ENCODE peak calls at places on chromosome 2, in nine cellular contexts. I, Z, U, D, V, H, K, F and T are unnamed samples.

GRCh38 chr2:106982350-106982749 is 96.4 kb upstream of the ST6GAL2 start:
- DNase-seq in U (no peak), H (no peak), K (no peak), I (no peak), Z (no peak), F (peak), D (no peak), V (peak), T (no peak)

GRCh38 chr2:96539215-96539920 is 2.8 kb downstream of the ARID5A start:
- DNase-seq in H (no peak), U (no peak), I (no peak), V (no peak), F (no peak), K (no peak), D (no peak), Z (no peak), T (no peak)

GRCh38 chr2:71521436-71521950 is 68.1 kb downstream of the DYSF start:
- DNase-seq in H (no peak), D (no peak), K (peak), Z (no peak), I (no peak), U (no peak), F (no peak), V (no peak), T (no peak)

GRCh38 chr2:51717318-51717717 is 685.4 kb upstream of the NRXN1 start:
- DNase-seq in K (no peak), I (no peak), Z (peak), V (peak), F (peak), H (no peak), U (no peak), D (no peak), T (no peak)

GRCh38 chr2:97740590-97741182 is 27.3 kb downstream of the ZAP70 start:
- DNase-seq in F (peak), H (peak), V (peak), K (no peak), Z (no peak), U (peak), I (no peak), D (peak), T (peak)

GRCh38 chr2:30714811-30715709 is 92.2 kb downstream of the CAPN13 start:
- DNase-seq in H (peak), K (peak), U (peak), V (no peak), Z (no peak), F (no peak), D (no peak), I (no peak), T (peak)

GRCh38 chr2:46649004-46649403 is 169.6 kb downstream of the TMEM247 start:
- DNase-seq in F (no peak), D (no peak), V (no peak), I (no peak), H (no peak), U (no peak), Z (no peak), K (no peak), T (no peak)

GRCh38 chr2:147345246-147345645 is 499.6 kb upstream of the ACVR2A start:
- DNase-seq in I (no peak), Z (no peak), K (no peak), F (peak), H (no peak), V (no peak), D (no peak), U (no peak), T (no peak)

GRCh38 chr2:240602266-240603050 is 15.9 kb downstream of the CAPN10 start:
- DNase-seq in V (no peak), K (peak), Z (no peak), F (no peak), H (no peak), U (no peak), I (peak), D (no peak), T (no peak)

GRCh38 chr2:145744541-145745386 is 1224.8 kb upstream of the ZEB2 start:
- DNase-seq in Z (peak), K (no peak), U (no peak), V (peak), I (no peak), D (no peak), F (peak), H (no peak), T (no peak)

GRCh38 chr2:165700511-165700910 is 93.5 kb downstream of the GALNT3 start:
- DNase-seq in H (peak), F (no peak), V (no peak), Z (no peak), K (no peak), I (no peak), U (no peak), D (peak), T (no peak)

GRCh38 chr2:224668123-224668909 is 47.8 kb downstream of the CCDC195 start:
- DNase-seq in K (no peak), H (no peak), V (no peak), Z (no peak), D (no peak), I (no peak), U (no peak), F (no peak), T (no peak)

GRCh38 chr2:113901943-113902342 is 12.1 kb downstream of the ACTR3 start:
- DNase-seq in I (no peak), V (no peak), Z (no peak), F (no peak), D (no peak), H (no peak), U (no peak), K (no peak), T (no peak)

GRCh38 chr2:199992296-199992695 is 36.9 kb downstream of the MAIP1 start:
- DNase-seq in D (no peak), U (no peak), I (no peak), Z (no peak), V (no peak), F (no peak), H (no peak), K (no peak), T (no peak)

GRCh38 chr2:164739966-164740365 is 101.7 kb downstream of the COBLL1 start:
- DNase-seq in D (no peak), F (peak), Z (peak), I (no peak), H (no peak), V (peak), K (no peak), U (no peak), T (no peak)

GRCh38 chr2:237492137-237492890 is 5.3 kb downstream of the MLPH start:
- DNase-seq in I (no peak), Z (no peak), F (no peak), K (no peak), D (no peak), H (no peak), U (no peak), V (no peak), T (no peak)

GRCh38 chr2:109351164-109351756 is 222.3 kb downstream of the SH3RF3 start:
- DNase-seq in D (no peak), U (no peak), Z (no peak), I (peak), H (no peak), V (peak), F (peak), K (peak), T (no peak)

GRCh38 chr2:19480664-19481063 is 122.2 kb upstream of the OSR1 start:
- DNase-seq in H (no peak), I (no peak), V (no peak), D (no peak), U (no peak), F (no peak), Z (no peak), K (peak), T (no peak)

GRCh38 chr2:200306719-200306968 is 151 bp downstream of the SPATS2L start:
- DNase-seq in K (no peak), U (no peak), D (no peak), V (no peak), H (no peak), I (no peak), F (no peak), Z (no peak), T (no peak)

GRCh38 chr2:196846295-196846694 is 37.1 kb upstream of the C2orf66 start:
- DNase-seq in V (no peak), F (no peak), K (no peak), I (no peak), Z (no peak), U (no peak), D (no peak), H (no peak), T (no peak)

GRCh38 chr2:86073225-86073624 is 32.5 kb downstream of the POLR1A start:
- DNase-seq in U (no peak), K (no peak), V (no peak), F (no peak), H (no peak), Z (no peak), I (no peak), D (no peak), T (no peak)

GRCh38 chr2:148599112-148599991 is 45.2 kb upstream of the EPC2 start:
- DNase-seq in D (no peak), U (no peak), Z (no peak), H (no peak), V (no peak), K (no peak), F (no peak), I (no peak), T (no peak)

GRCh38 chr2:16284941-16285625 is 344.7 kb downstream of the MYCN start:
- DNase-seq in F (no peak), D (no peak), U (no peak), V (no peak), K (no peak), H (no peak), I (no peak), Z (no peak), T (no peak)

GRCh38 chr2:237291138-237291792 is 122.7 kb downstream of the COL6A3 start:
- DNase-seq in U (peak), F (peak), K (peak), V (peak), Z (peak), D (no peak), I (peak), H (no peak), T (peak)

GRCh38 chr2:33412920-33413319 is 63.5 kb upstream of the RASGRP3 start:
- DNase-seq in Z (no peak), V (peak), I (no peak), K (no peak), D (no peak), U (no peak), F (peak), H (no peak), T (no peak)

GRCh38 chr2:199485732-199486335 is 28.1 kb upstream of the SATB2 start:
- DNase-seq in I (peak), U (peak), Z (no peak), V (peak), K (no peak), F (peak), H (peak), D (peak), T (no peak)

GRCh38 chr2:393711-394696 is 106.1 kb upstream of the ALKAL2 start:
- DNase-seq in I (no peak), U (no peak), H (no peak), K (no peak), D (no peak), F (no peak), V (no peak), Z (peak), T (no peak)

GRCh38 chr2:113216891-113217454 is 43.2 kb downstream of the PSD4 start:
- DNase-seq in V (no peak), D (no peak), I (no peak), F (no peak), U (no peak), H (no peak), K (no peak), Z (no peak), T (no peak)

GRCh38 chr2:215531284-215531683 is 95.4 kb upstream of the FN1 start:
- DNase-seq in F (peak), Z (no peak), K (no peak), H (no peak), D (no peak), U (no peak), V (peak), I (no peak), T (no peak)

GRCh38 chr2:45591073-45591472 is 20.0 kb downstream of the SRBD1 start:
- DNase-seq in H (no peak), Z (no peak), I (no peak), V (peak), K (no peak), U (no peak), F (peak), D (no peak), T (no peak)

GRCh38 chr2:46210063-46210462 is 87.1 kb upstream of the EPAS1 start:
- DNase-seq in F (no peak), K (no peak), D (no peak), I (no peak), H (no peak), U (no peak), V (no peak), Z (no peak), T (no peak)

GRCh38 chr2:177282101-177282573 is 17.6 kb upstream of the NFE2L2 start:
- DNase-seq in Z (no peak), D (no peak), K (no peak), V (peak), H (no peak), F (peak), I (no peak), U (no peak), T (no peak)

GRCh38 chr2:54065411-54065810 is 50.0 kb upstream of the ACYP2 start:
- DNase-seq in Z (peak), F (peak), D (no peak), K (no peak), V (peak), I (no peak), U (no peak), H (no peak), T (no peak)

GRCh38 chr2:27765621-27766286 is 5.8 kb upstream of the MRPL33 start:
- DNase-seq in K (peak), I (peak), F (no peak), Z (no peak), U (no peak), D (no peak), H (no peak), V (no peak), T (no peak)

GRCh38 chr2:62485780-62486765 is 19.9 kb downstream of the TMEM17 start:
- DNase-seq in I (no peak), F (peak), Z (no peak), H (no peak), K (no peak), V (peak), U (no peak), D (no peak), T (no peak)

GRCh38 chr2:86396304-86396785 is 44.8 kb upstream of the KDM3A start:
- DNase-seq in D (no peak), Z (no peak), K (no peak), F (peak), H (no peak), I (peak), U (no peak), V (peak), T (no peak)

GRCh38 chr2:71908798-71909197 is 238.9 kb downstream of the CYP26B1 start:
- DNase-seq in Z (no peak), D (no peak), H (no peak), K (no peak), F (no peak), I (no peak), V (no peak), U (no peak), T (no peak)

GRCh38 chr2:154591294-154591693 is 107.2 kb upstream of the KCNJ3 start:
- DNase-seq in Z (no peak), U (no peak), I (no peak), V (no peak), F (no peak), K (no peak), D (no peak), H (no peak), T (no peak)

GRCh38 chr2:113251118-113251517 is 27.6 kb downstream of the PAX8 start:
- DNase-seq in I (no peak), F (no peak), Z (no peak), U (no peak), K (no peak), V (no peak), H (no peak), D (no peak), T (no peak)

GRCh38 chr2:230865766-230866703 is 1.3 kb downstream of the ITM2C start:
- DNase-seq in I (no peak), D (no peak), H (peak), F (no peak), Z (no peak), K (no peak), U (peak), V (no peak), T (no peak)
- TF ChIP-seq CTCF in I (no peak), D (no peak), H (no peak), F (no peak), Z (peak), K (no peak), U (no peak), V (no peak), T (peak)

GRCh38 chr2:230158468-230158867 is 61.3 kb downstream of the SP110 start:
- DNase-seq in K (no peak), Z (no peak), D (no peak), F (no peak), V (no peak), U (no peak), H (no peak), I (no peak), T (no peak)

GRCh38 chr2:230157300-230157699 is 62.5 kb downstream of the SP110 start:
- DNase-seq in D (no peak), Z (no peak), V (no peak), H (no peak), U (no peak), I (no peak), F (no peak), K (no peak), T (no peak)

GRCh38 chr2:230162981-230163380 is 56.8 kb downstream of the SP110 start:
- DNase-seq in Z (no peak), U (no peak), D (no peak), I (no peak), F (peak), K (no peak), V (no peak), H (no peak), T (no peak)

GRCh38 chr2:230161180-230161579 is 58.6 kb downstream of the SP110 start:
- DNase-seq in D (no peak), I (no peak), Z (no peak), U (no peak), V (peak), K (no peak), H (no peak), F (peak), T (no peak)

DNA sequence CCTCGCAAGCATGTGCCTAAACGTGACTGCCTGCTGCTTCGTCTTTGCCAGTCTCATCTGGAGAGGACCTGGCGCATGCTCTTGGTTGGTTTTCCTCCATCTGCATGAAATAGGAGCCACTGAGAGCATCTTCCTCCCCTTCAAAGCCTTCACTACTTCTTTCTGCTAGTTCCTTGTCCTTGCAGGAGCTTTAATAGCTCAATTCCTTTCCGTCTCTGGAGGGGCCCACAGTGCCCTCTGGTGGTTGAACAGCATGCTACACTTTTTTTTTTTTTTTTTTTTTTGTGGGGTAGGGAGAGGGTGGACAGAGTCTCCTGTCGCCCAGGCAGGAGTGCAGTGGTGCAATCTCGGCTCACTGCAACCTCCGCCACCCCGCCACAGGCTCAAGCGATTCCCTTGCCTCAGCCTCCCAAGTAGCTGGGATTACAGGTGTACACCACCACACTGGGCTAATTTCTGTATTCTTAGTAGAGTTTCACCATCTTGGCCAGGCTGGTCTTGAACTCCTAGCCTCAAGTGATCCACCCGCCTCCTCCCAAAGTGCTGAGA is 59.6 kb downstream of the SP110 start:
- DNase-seq in I (peak), Z (no peak), U (peak), K (no peak), H (peak), F (peak), D (peak), V (peak), T (no peak)
- TF ChIP-seq CTCF in I (peak), Z (peak), U (peak), K (peak), H (peak), F (peak), D (peak), V (peak), T (peak)

DNA sequence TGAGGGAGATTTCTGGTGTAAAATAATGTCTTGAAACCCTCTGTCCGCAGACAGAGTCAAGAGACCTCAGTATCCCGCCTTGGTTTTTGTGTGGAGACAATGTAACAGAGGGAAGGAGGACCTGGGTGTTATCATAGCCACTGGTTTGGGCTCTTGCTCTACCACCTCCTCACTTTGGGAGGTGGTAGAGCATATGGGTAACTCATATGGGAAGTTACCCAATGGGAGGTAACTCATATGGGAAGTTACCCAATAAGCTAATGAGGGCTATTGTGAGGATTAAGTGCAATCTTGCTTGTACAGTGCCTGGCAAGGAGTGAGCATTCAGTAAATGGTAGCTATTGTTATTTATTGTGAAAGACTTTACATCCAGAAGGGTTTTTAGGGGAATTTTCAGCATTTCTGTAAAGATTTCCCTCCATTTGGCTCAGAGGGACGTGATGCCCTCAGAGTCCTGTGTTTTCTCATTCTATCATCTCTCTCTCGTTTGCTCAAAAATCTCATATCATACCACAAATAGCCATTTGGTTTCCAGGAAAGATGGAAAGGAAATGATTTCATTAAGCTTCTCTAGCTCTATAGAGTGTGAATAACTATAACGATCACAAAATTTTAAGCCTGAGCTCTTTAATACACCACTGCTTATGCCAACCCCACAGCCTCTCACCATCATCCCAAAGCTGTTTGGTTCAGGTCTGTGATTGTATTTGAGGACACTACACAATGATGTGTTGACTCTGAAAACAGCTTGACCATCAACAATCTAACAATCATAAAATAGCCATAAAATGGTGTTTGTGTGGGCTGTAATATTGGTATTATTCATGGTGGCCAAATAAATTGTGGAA is 307.7 kb downstream of the STK39 start:
- DNase-seq in V (no peak), K (no peak), F (no peak), H (no peak), Z (no peak), I (no peak), D (no peak), U (no peak), T (no peak)
- TF ChIP-seq CTCF in V (no peak), K (no peak), F (no peak), H (no peak), Z (no peak), I (no peak), D (no peak), U (no peak), T (no peak)

GRCh38 chr2:7379799-7380198 is 462.6 kb downstream of the RNF144A start:
- DNase-seq in F (no peak), D (no peak), U (no peak), V (no peak), I (no peak), Z (no peak), H (no peak), K (no peak), T (no peak)
- TF ChIP-seq CTCF in F (no peak), D (no peak), U (no peak), V (no peak), I (no peak), Z (peak), H (peak), K (no peak), T (no peak)

GRCh38 chr2:37658682-37659081 is 12.8 kb downstream of the CDC42EP3 start:
- DNase-seq in D (no peak), U (no peak), K (no peak), H (no peak), I (no peak), V (no peak), F (no peak), Z (no peak), T (no peak)
- TF ChIP-seq CTCF in D (no peak), U (no peak), K (no peak), H (no peak), I (no peak), V (no peak), F (no peak), Z (no peak), T (no peak)

GRCh38 chr2:17736989-17737388 is 16.6 kb downstream of the SMC6 start:
- DNase-seq in I (no peak), F (peak), V (peak), D (no peak), U (no peak), H (no peak), Z (peak), K (no peak), T (no peak)

GRCh38 chr2:17735864-17736263 is 17.7 kb downstream of the SMC6 start:
- DNase-seq in K (no peak), D (no peak), I (no peak), H (no peak), Z (no peak), F (no peak), U (no peak), V (no peak), T (no peak)

GRCh38 chr2:17740203-17740602 is 13.4 kb downstream of the SMC6 start:
- DNase-seq in D (no peak), Z (no peak), I (no peak), H (no peak), F (no peak), V (no peak), U (no peak), K (no peak), T (no peak)
- TF ChIP-seq CTCF in D (no peak), Z (no peak), I (no peak), H (no peak), F (no peak), V (no peak), U (no peak), K (no peak), T (no peak)